ENCODE peak calls at places on chromosomes 12 and 14, in eight cellular contexts. One of them, this sample, is unnamed.

GRCh38 chr14:98958048-98959031 is 313.7 kb downstream of the BCL11B start:
- DNase-seq in WTC11: no peak
- DNase-seq in ELR: no peak
- DNase-seq in naive thymus-derived CD4-positive, alpha-beta T cell: no peak
- DNase-seq in M059J: no peak
- DNase-seq in activated CD4-positive, alpha-beta T cell treated with anti-CD3 and anti-CD28 coated beads for 48 hours: no peak
- DNase-seq in posterior vena cava: peak
- DNase-seq in SK-N-DZ: no peak
- DNase-seq in this sample: no peak

GRCh38 chr14:53963491-53964227 is 7.0 kb upstream of the BMP4 start:
- DNase-seq in posterior vena cava: peak
- DNase-seq in naive thymus-derived CD4-positive, alpha-beta T cell: no peak
- DNase-seq in activated CD4-positive, alpha-beta T cell treated with anti-CD3 and anti-CD28 coated beads for 48 hours: peak
- DNase-seq in WTC11: peak
- DNase-seq in M059J: peak
- DNase-seq in SK-N-DZ: no peak
- DNase-seq in ELR: peak
- DNase-seq in this sample: peak

GRCh38 chr12:27511031-27511722 is 12.8 kb upstream of the PPFIBP1 start:
- DNase-seq in naive thymus-derived CD4-positive, alpha-beta T cell: no peak
- DNase-seq in posterior vena cava: no peak
- DNase-seq in SK-N-DZ: no peak
- DNase-seq in ELR: no peak
- DNase-seq in activated CD4-positive, alpha-beta T cell treated with anti-CD3 and anti-CD28 coated beads for 48 hours: no peak
- DNase-seq in M059J: no peak
- DNase-seq in WTC11: no peak
- DNase-seq in this sample: no peak

GRCh38 chr12:102814691-102815367 is 102.2 kb downstream of the PAH start:
- DNase-seq in posterior vena cava: no peak
- DNase-seq in SK-N-DZ: no peak
- DNase-seq in activated CD4-positive, alpha-beta T cell treated with anti-CD3 and anti-CD28 coated beads for 48 hours: no peak
- DNase-seq in M059J: no peak
- DNase-seq in naive thymus-derived CD4-positive, alpha-beta T cell: no peak
- DNase-seq in WTC11: no peak
- DNase-seq in ELR: no peak
- DNase-seq in this sample: no peak

GRCh38 chr12:75727577-75727976 is 216.2 kb upstream of the KRR1 start:
- DNase-seq in posterior vena cava: no peak
- DNase-seq in activated CD4-positive, alpha-beta T cell treated with anti-CD3 and anti-CD28 coated beads for 48 hours: no peak
- DNase-seq in M059J: no peak
- DNase-seq in naive thymus-derived CD4-positive, alpha-beta T cell: no peak
- DNase-seq in SK-N-DZ: no peak
- DNase-seq in ELR: no peak
- DNase-seq in WTC11: peak
- DNase-seq in this sample: no peak

GRCh38 chr12:100348657-100349454 is 8.0 kb upstream of the SLC17A8 start:
- DNase-seq in WTC11: no peak
- DNase-seq in SK-N-DZ: peak
- DNase-seq in posterior vena cava: no peak
- DNase-seq in M059J: peak
- DNase-seq in activated CD4-positive, alpha-beta T cell treated with anti-CD3 and anti-CD28 coated beads for 48 hours: no peak
- DNase-seq in naive thymus-derived CD4-positive, alpha-beta T cell: no peak
- DNase-seq in ELR: peak
- DNase-seq in this sample: no peak

GRCh38 chr12:111024205-111024794 is 103.9 kb upstream of the MYL2 start:
- DNase-seq in ELR: peak
- DNase-seq in posterior vena cava: no peak
- DNase-seq in naive thymus-derived CD4-positive, alpha-beta T cell: peak
- DNase-seq in SK-N-DZ: peak
- DNase-seq in M059J: peak
- DNase-seq in WTC11: peak
- DNase-seq in activated CD4-positive, alpha-beta T cell treated with anti-CD3 and anti-CD28 coated beads for 48 hours: peak
- DNase-seq in this sample: no peak

GRCh38 chr12:15227004-15227679 is 5.9 kb upstream of the RERG start:
- DNase-seq in posterior vena cava: peak
- DNase-seq in M059J: peak
- DNase-seq in activated CD4-positive, alpha-beta T cell treated with anti-CD3 and anti-CD28 coated beads for 48 hours: peak
- DNase-seq in WTC11: peak
- DNase-seq in naive thymus-derived CD4-positive, alpha-beta T cell: no peak
- DNase-seq in ELR: peak
- DNase-seq in SK-N-DZ: no peak
- DNase-seq in this sample: no peak

GRCh38 chr12:979355-979754 is 11.7 kb upstream of the ERC1 start:
- DNase-seq in activated CD4-positive, alpha-beta T cell treated with anti-CD3 and anti-CD28 coated beads for 48 hours: no peak
- DNase-seq in SK-N-DZ: no peak
- DNase-seq in WTC11: no peak
- DNase-seq in posterior vena cava: no peak
- DNase-seq in ELR: no peak
- DNase-seq in naive thymus-derived CD4-positive, alpha-beta T cell: no peak
- DNase-seq in M059J: no peak
- DNase-seq in this sample: no peak

GRCh38 chr12:124588689-124589318 is 21.4 kb upstream of the NCOR2 start:
- DNase-seq in naive thymus-derived CD4-positive, alpha-beta T cell: no peak
- DNase-seq in ELR: peak
- DNase-seq in SK-N-DZ: no peak
- DNase-seq in M059J: peak
- DNase-seq in posterior vena cava: no peak
- DNase-seq in WTC11: no peak
- DNase-seq in activated CD4-positive, alpha-beta T cell treated with anti-CD3 and anti-CD28 coated beads for 48 hours: peak
- DNase-seq in this sample: no peak

GRCh38 chr14:104732355-104732804 is 8.4 kb downstream of the ADSS1 start:
- DNase-seq in posterior vena cava: no peak
- DNase-seq in WTC11: no peak
- DNase-seq in M059J: no peak
- DNase-seq in ELR: no peak
- DNase-seq in activated CD4-positive, alpha-beta T cell treated with anti-CD3 and anti-CD28 coated beads for 48 hours: no peak
- DNase-seq in naive thymus-derived CD4-positive, alpha-beta T cell: no peak
- DNase-seq in SK-N-DZ: no peak
- DNase-seq in this sample: peak

GRCh38 chr14:88005978-88006851 is 1.3 kb downstream of the GPR65 start:
- DNase-seq in activated CD4-positive, alpha-beta T cell treated with anti-CD3 and anti-CD28 coated beads for 48 hours: peak
- DNase-seq in ELR: no peak
- DNase-seq in SK-N-DZ: no peak
- DNase-seq in M059J: no peak
- DNase-seq in WTC11: no peak
- DNase-seq in posterior vena cava: no peak
- DNase-seq in naive thymus-derived CD4-positive, alpha-beta T cell: peak
- DNase-seq in this sample: no peak

GRCh38 chr14:94129758-94130414 is 482 bp upstream of the IFI27L2 start:
- DNase-seq in ELR: peak
- DNase-seq in M059J: peak
- DNase-seq in WTC11: no peak
- DNase-seq in naive thymus-derived CD4-positive, alpha-beta T cell: peak
- DNase-seq in posterior vena cava: peak
- DNase-seq in SK-N-DZ: no peak
- DNase-seq in activated CD4-positive, alpha-beta T cell treated with anti-CD3 and anti-CD28 coated beads for 48 hours: peak
- DNase-seq in this sample: no peak

GRCh38 chr14:75427482-75428229 is at the start of gene JDP2:
- DNase-seq in posterior vena cava: peak
- DNase-seq in M059J: peak
- DNase-seq in SK-N-DZ: peak
- DNase-seq in WTC11: peak
- DNase-seq in ELR: peak
- DNase-seq in naive thymus-derived CD4-positive, alpha-beta T cell: peak
- DNase-seq in activated CD4-positive, alpha-beta T cell treated with anti-CD3 and anti-CD28 coated beads for 48 hours: peak
- DNase-seq in this sample: no peak

GRCh38 chr14:49950275-49951250 is 57.7 kb downstream of the ARF6 start:
- DNase-seq in posterior vena cava: no peak
- DNase-seq in ELR: peak
- DNase-seq in WTC11: no peak
- DNase-seq in M059J: peak
- DNase-seq in activated CD4-positive, alpha-beta T cell treated with anti-CD3 and anti-CD28 coated beads for 48 hours: no peak
- DNase-seq in naive thymus-derived CD4-positive, alpha-beta T cell: no peak
- DNase-seq in SK-N-DZ: no peak
- DNase-seq in this sample: peak

GRCh38 chr14:22415633-22415959 is 173.4 kb downstream of the DAD1 start:
- DNase-seq in posterior vena cava: no peak
- DNase-seq in ELR: no peak
- DNase-seq in WTC11: no peak
- DNase-seq in activated CD4-positive, alpha-beta T cell treated with anti-CD3 and anti-CD28 coated beads for 48 hours: no peak
- DNase-seq in naive thymus-derived CD4-positive, alpha-beta T cell: no peak
- DNase-seq in M059J: no peak
- DNase-seq in SK-N-DZ: no peak
- DNase-seq in this sample: no peak

GRCh38 chr12:39390752-39391151 is 52.2 kb downstream of the KIF21A start:
- DNase-seq in M059J: no peak
- DNase-seq in WTC11: no peak
- DNase-seq in SK-N-DZ: no peak
- DNase-seq in posterior vena cava: no peak
- DNase-seq in ELR: no peak
- DNase-seq in activated CD4-positive, alpha-beta T cell treated with anti-CD3 and anti-CD28 coated beads for 48 hours: no peak
- DNase-seq in naive thymus-derived CD4-positive, alpha-beta T cell: no peak
- DNase-seq in this sample: no peak

GRCh38 chr14:24892730-24893059 is 157.3 kb downstream of the STXBP6 start:
- DNase-seq in naive thymus-derived CD4-positive, alpha-beta T cell: no peak
- DNase-seq in WTC11: no peak
- DNase-seq in SK-N-DZ: peak
- DNase-seq in M059J: no peak
- DNase-seq in posterior vena cava: no peak
- DNase-seq in ELR: no peak
- DNase-seq in activated CD4-positive, alpha-beta T cell treated with anti-CD3 and anti-CD28 coated beads for 48 hours: no peak
- DNase-seq in this sample: no peak

GRCh38 chr14:105059035-105059916 is 6.0 kb downstream of the GPR132 start:
- DNase-seq in WTC11: peak
- DNase-seq in posterior vena cava: no peak
- DNase-seq in activated CD4-positive, alpha-beta T cell treated with anti-CD3 and anti-CD28 coated beads for 48 hours: peak
- DNase-seq in naive thymus-derived CD4-positive, alpha-beta T cell: peak
- DNase-seq in M059J: no peak
- DNase-seq in SK-N-DZ: no peak
- DNase-seq in ELR: no peak
- DNase-seq in this sample: no peak

GRCh38 chr14:68782091-68782981 is 10.5 kb downstream of the ZFP36L1 start:
- DNase-seq in SK-N-DZ: no peak
- DNase-seq in ELR: no peak
- DNase-seq in posterior vena cava: peak
- DNase-seq in activated CD4-positive, alpha-beta T cell treated with anti-CD3 and anti-CD28 coated beads for 48 hours: peak
- DNase-seq in M059J: no peak
- DNase-seq in naive thymus-derived CD4-positive, alpha-beta T cell: peak
- DNase-seq in WTC11: no peak
- DNase-seq in this sample: no peak

GRCh38 chr14:100473249-100473648 is 114.0 kb downstream of the BEGAIN start:
- DNase-seq in WTC11: no peak
- DNase-seq in ELR: no peak
- DNase-seq in posterior vena cava: no peak
- DNase-seq in SK-N-DZ: no peak
- DNase-seq in M059J: no peak
- DNase-seq in naive thymus-derived CD4-positive, alpha-beta T cell: no peak
- DNase-seq in activated CD4-positive, alpha-beta T cell treated with anti-CD3 and anti-CD28 coated beads for 48 hours: no peak
- DNase-seq in this sample: no peak

GRCh38 chr14:93239869-93240677 is 33.0 kb downstream of the UBR7 start:
- DNase-seq in SK-N-DZ: no peak
- DNase-seq in WTC11: no peak
- DNase-seq in M059J: peak
- DNase-seq in ELR: peak
- DNase-seq in activated CD4-positive, alpha-beta T cell treated with anti-CD3 and anti-CD28 coated beads for 48 hours: no peak
- DNase-seq in naive thymus-derived CD4-positive, alpha-beta T cell: no peak
- DNase-seq in posterior vena cava: no peak
- DNase-seq in this sample: no peak

GRCh38 chr14:99757331-99758070 is 35.7 kb upstream of the EML1 start:
- DNase-seq in naive thymus-derived CD4-positive, alpha-beta T cell: no peak
- DNase-seq in SK-N-DZ: no peak
- DNase-seq in posterior vena cava: peak
- DNase-seq in activated CD4-positive, alpha-beta T cell treated with anti-CD3 and anti-CD28 coated beads for 48 hours: peak
- DNase-seq in M059J: peak
- DNase-seq in WTC11: no peak
- DNase-seq in ELR: peak
- DNase-seq in this sample: peak

GRCh38 chr14:96309128-96309906 is 53.3 kb downstream of the BDKRB1 start:
- DNase-seq in ELR: no peak
- DNase-seq in activated CD4-positive, alpha-beta T cell treated with anti-CD3 and anti-CD28 coated beads for 48 hours: no peak
- DNase-seq in M059J: no peak
- DNase-seq in posterior vena cava: no peak
- DNase-seq in SK-N-DZ: no peak
- DNase-seq in WTC11: no peak
- DNase-seq in naive thymus-derived CD4-positive, alpha-beta T cell: no peak
- DNase-seq in this sample: no peak

GRCh38 chr12:58583956-58584355 is 336.3 kb downstream of the LRIG3 start:
- DNase-seq in SK-N-DZ: no peak
- DNase-seq in WTC11: no peak
- DNase-seq in M059J: peak
- DNase-seq in activated CD4-positive, alpha-beta T cell treated with anti-CD3 and anti-CD28 coated beads for 48 hours: no peak
- DNase-seq in ELR: no peak
- DNase-seq in posterior vena cava: no peak
- DNase-seq in naive thymus-derived CD4-positive, alpha-beta T cell: no peak
- DNase-seq in this sample: no peak

This sample was measured in RWPE2.